ENCODE peak calls at places on chromosomes 16 and 17, in six cellular contexts. P is BE2C; J is body of pancreas; O is activated CD8-positive, alpha-beta T cell treated with anti-CD3 and anti-CD28 coated beads for 36 hours; G is GM13976; B is neural progenitor cell. C is an unnamed sample.

GRCh38 chr17:54626146-54626703 is 274.4 kb upstream of the TOM1L1 start:
- DNase-seq in P (no peak), J (no peak), O (no peak), G (no peak), B (peak; percentile 71), C (no peak)

GRCh38 chr17:63223212-63223911 is 222.7 kb downstream of the CYB561 start:
- DNase-seq in P (no peak), J (no peak), O (no peak), G (no peak), B (no peak), C (no peak)

GRCh38 chr17:72726936-72727335 is 365.6 kb downstream of the SLC39A11 start:
- DNase-seq in P (no peak), J (no peak), O (peak; percentile 57), G (peak; percentile 78), B (no peak), C (peak; percentile 78)

GRCh38 chr17:17840751-17841591 is 4.2 kb upstream of the SREBF1 start:
- DNase-seq in P (no peak), J (no peak), O (no peak), G (no peak), B (peak; percentile 47), C (peak; percentile 29)

GRCh38 chr16:2811703-2812471 is 5.2 kb upstream of the PRSS21 start:
- DNase-seq in P (no peak), J (no peak), O (no peak), G (no peak), B (no peak), C (no peak)

GRCh38 chr16:56355786-56356275 is 69.5 kb downstream of the AMFR start:
- DNase-seq in P (peak; percentile 7), J (no peak), O (no peak), G (peak; percentile 34), B (no peak), C (no peak)

GRCh38 chr17:42363767-42364585 is 24.3 kb downstream of the STAT3 start:
- DNase-seq in P (no peak), J (no peak), O (peak; percentile 27), G (no peak), B (no peak), C (no peak)

GRCh38 chr17:7156342-7156940 is 22.7 kb downstream of the ASGR1 start:
- DNase-seq in P (no peak), J (no peak), O (no peak), G (no peak), B (no peak), C (no peak)

GRCh38 chr17:8488931-8489330 is 53.2 kb downstream of the NDEL1 start:
- DNase-seq in P (no peak), J (no peak), O (no peak), G (no peak), B (no peak), C (no peak)

GRCh38 chr17:9350083-9350482 is 225.5 kb downstream of the STX8 start:
- DNase-seq in P (no peak), J (no peak), O (no peak), G (no peak), B (no peak), C (no peak)

GRCh38 chr16:29819506-29819905 is 756 bp upstream of the MVP start:
- DNase-seq in P (no peak), J (peak; percentile 42), O (no peak), G (no peak), B (no peak), C (no peak)

GRCh38 chr17:21457051-21458026 is 81.2 kb downstream of the KCNJ12 start:
- DNase-seq in P (peak; percentile 84), J (peak; percentile 89), O (peak; percentile 94), G (peak; percentile 92), B (peak; percentile 93), C (peak; percentile 90)

DNA sequence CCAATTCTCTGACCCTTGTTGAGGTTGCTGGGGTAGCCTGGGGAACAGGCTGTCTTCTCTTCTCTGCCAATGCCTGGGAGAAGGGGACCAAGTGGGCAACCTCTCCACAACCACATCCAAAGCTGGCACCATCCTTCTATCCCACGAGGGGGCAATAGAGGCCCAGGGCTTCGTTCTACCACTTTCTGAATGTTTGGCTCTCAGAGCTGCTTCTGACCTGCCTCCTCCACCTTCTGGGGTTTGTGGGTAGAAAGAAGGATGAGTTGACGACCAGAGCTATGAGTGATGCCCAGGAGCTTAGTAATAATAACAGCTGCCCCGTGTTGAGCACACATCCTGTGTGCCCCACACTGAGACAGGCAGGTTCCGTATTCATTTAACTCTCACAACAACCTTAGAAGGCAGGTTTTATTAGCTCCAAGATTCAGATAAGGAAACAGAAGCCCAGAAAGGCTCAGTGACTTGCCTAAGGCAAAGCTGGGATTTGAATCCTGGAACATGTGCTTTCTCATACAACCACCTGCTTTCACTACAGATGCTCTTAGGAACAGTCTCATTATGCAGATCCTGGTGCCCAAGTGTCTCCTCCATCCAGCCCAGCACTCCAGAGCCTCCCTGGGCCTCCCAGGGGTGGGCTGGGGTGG is 11.1 kb downstream of the TSPOAP1 start:
- DNase-seq in P (peak; percentile 70), J (peak; percentile 45), O (peak; percentile 89), G (peak; percentile 81), B (peak; percentile 70), C (peak; percentile 85)
- TF ChIP-seq CTCF in P (peak; percentile 94), J (peak; percentile 60), O (peak; percentile 78), G (peak; percentile 46), B (peak; percentile 74), C (peak; percentile 62)

DNA sequence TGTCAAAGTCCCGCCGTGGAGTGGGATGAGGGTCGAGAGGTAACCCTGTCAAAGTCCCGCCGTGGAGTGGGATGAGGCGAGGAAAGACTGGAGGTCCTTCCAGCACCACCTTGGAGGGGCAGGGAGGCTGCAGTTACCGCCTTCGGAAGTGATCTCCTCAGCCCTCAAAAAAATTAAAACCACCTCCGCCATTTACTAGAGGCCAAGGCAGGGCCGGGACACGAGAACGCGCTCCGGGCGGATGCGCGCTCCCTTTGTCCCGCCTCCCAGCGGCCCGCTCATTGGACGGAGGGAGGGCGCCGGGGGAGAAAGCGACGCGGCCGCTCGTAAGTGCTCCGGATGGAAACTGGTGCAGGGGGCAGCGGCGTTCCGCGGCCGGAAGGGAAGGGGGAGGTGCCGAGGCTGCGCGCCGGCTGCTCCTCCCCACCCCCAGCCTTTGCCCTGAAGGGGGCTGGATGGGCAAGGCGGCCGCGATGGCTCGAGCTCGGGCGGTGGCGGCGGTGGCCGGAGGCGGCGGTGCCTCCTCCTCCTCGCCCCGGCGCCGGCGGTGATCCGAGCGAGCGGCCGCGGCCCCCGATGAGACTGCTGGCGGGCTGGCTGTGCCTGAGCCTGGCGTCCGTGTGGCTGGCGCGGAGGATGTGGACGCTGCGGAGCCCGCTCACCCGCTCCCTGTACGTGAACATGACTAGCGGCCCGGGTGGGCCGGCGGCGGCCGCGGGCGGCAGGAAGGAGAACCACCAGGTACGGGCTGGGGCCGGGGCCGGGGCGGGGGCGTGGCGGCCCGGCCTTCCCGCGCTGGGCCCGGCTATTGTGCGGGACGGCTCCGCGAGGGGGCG is at the start of gene METTL9:
- DNase-seq in P (peak; percentile 97), J (peak; percentile 94), O (peak; percentile 95), G (peak; percentile 96), B (peak; percentile 98), C (peak; percentile 96)
- TF ChIP-seq CTCF in P (no peak), J (peak; percentile 11), O (no peak), G (no peak), B (peak; percentile 3), C (no peak)

DNA sequence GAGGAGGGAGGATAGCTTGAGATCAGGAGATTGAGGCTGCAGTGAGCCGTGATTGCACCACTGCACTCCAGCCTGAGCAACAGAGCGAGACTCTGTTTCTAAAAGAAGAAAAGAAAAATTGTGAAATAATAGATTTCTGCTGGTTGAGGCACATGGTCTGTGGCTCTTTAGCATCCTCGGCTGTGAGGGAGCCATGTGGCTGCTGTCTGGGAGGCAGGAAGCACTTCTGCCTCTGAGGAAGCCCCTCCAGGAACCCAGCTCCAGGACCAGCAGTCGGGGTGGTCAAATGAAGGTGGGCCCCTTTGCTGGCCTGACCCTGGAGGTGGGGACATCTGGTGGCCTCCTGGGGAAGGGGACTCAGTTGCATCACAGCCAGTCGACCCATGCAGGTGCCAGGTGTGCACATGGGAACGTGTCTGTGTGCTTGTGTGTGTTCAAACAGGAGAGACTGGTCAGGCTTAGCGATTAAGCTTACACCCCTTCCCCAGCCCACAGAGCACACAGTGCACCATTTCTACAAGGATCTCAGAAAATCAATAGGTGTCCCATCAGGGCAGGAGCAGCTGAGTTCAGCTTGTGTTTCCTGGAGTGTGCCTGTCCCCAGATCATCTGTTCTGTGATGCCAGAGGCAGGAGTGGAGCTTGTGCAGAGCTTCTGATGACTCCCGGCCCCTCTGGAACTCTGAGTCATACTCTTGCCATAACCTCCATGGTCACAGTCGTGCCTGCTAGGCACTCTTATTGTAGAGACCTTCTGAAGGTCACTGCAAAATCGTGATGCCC is 24.3 kb upstream of the MGAT5B start:
- DNase-seq in P (peak; percentile 89), J (no peak), O (no peak), G (no peak), B (no peak), C (no peak)
- TF ChIP-seq CTCF in P (peak; percentile 20), J (no peak), O (no peak), G (no peak), B (no peak), C (no peak)

GRCh38 chr16:85537795-85538401 is 75.2 kb upstream of the GSE1 start:
- DNase-seq in P (no peak), J (no peak), O (no peak), G (no peak), B (no peak), C (no peak)
- TF ChIP-seq CTCF in P (no peak), J (no peak), O (no peak), G (no peak), B (no peak), C (no peak)

GRCh38 chr16:48834576-48834975 is 224.6 kb upstream of the N4BP1 start:
- DNase-seq in P (no peak), J (no peak), O (no peak), G (no peak), B (peak; percentile 61), C (no peak)

GRCh38 chr16:48829361-48829760 is 219.4 kb upstream of the N4BP1 start:
- DNase-seq in P (no peak), J (no peak), O (no peak), G (no peak), B (no peak), C (no peak)

GRCh38 chr16:48833461-48833860 is 223.5 kb upstream of the N4BP1 start:
- DNase-seq in P (no peak), J (no peak), O (no peak), G (no peak), B (no peak), C (no peak)

GRCh38 chr16:48829911-48830310 is 219.9 kb upstream of the N4BP1 start:
- DNase-seq in P (no peak), J (no peak), O (no peak), G (no peak), B (no peak), C (no peak)

GRCh38 chr16:48831081-48831722 is 221.2 kb upstream of the N4BP1 start:
- DNase-seq in P (no peak), J (no peak), O (no peak), G (no peak), B (peak; percentile 54), C (no peak)
- TF ChIP-seq CTCF in P (peak; percentile 7), J (no peak), O (peak; percentile 10), G (no peak), B (peak; percentile 59), C (no peak)

GRCh38 chr17:45115871-45116270 is 16.4 kb downstream of the PLCD3 start:
- DNase-seq in P (no peak), J (no peak), O (no peak), G (no peak), B (no peak), C (no peak)
- TF ChIP-seq CTCF in P (no peak), J (no peak), O (no peak), G (no peak), B (no peak), C (no peak)

GRCh38 chr17:76353599-76354316 is at the start of gene PRPSAP1:
- DNase-seq in P (peak; percentile 93), J (peak; percentile 91), O (peak; percentile 88), G (peak; percentile 94), B (peak; percentile 96), C (peak; percentile 95)
- TF ChIP-seq CTCF in P (peak; percentile 52), J (peak; percentile 51), O (peak; percentile 37), G (peak; percentile 3), B (no peak), C (no peak)

GRCh38 chr16:72189865-72190371 is 18.0 kb upstream of the PMFBP1 start:
- DNase-seq in P (peak; percentile 46), J (no peak), O (no peak), G (no peak), B (no peak), C (no peak)
- TF ChIP-seq CTCF in P (no peak), J (no peak), O (no peak), G (no peak), B (no peak), C (no peak)

C was measured in GM20000.